ENCODE peak calls at places on chromosomes 2 and 18, in five cellular contexts. One of them, this sample, is unnamed.

GRCh38 chr18:907171-907879 is 2.7 kb downstream of the ADCYAP1 start:
- DNase-seq in epithelial cell of proximal tubule: no peak
- DNase-seq in fibroblast of pulmonary artery: no peak
- DNase-seq in CD8-positive, alpha-beta T cell: no peak
- DNase-seq in GM12865: no peak
- DNase-seq in this sample: peak

GRCh38 chr2:205034034-205034433 is 488.8 kb downstream of the PARD3B start:
- DNase-seq in CD8-positive, alpha-beta T cell: no peak
- DNase-seq in fibroblast of pulmonary artery: no peak
- DNase-seq in GM12865: no peak
- DNase-seq in epithelial cell of proximal tubule: no peak
- DNase-seq in this sample: no peak

GRCh38 chr2:224401641-224402342 is at the start of gene FAM124B:
- DNase-seq in CD8-positive, alpha-beta T cell: peak
- DNase-seq in GM12865: peak
- DNase-seq in fibroblast of pulmonary artery: peak
- DNase-seq in epithelial cell of proximal tubule: no peak
- DNase-seq in this sample: peak

GRCh38 chr2:43215673-43216255 is 10.6 kb downstream of the ZFP36L2 start:
- DNase-seq in epithelial cell of proximal tubule: no peak
- DNase-seq in GM12865: no peak
- DNase-seq in fibroblast of pulmonary artery: no peak
- DNase-seq in CD8-positive, alpha-beta T cell: no peak
- DNase-seq in this sample: no peak

GRCh38 chr2:36499128-36499820 is 98.7 kb downstream of the FEZ2 start:
- DNase-seq in GM12865: no peak
- DNase-seq in CD8-positive, alpha-beta T cell: no peak
- DNase-seq in fibroblast of pulmonary artery: no peak
- DNase-seq in epithelial cell of proximal tubule: no peak
- DNase-seq in this sample: no peak

GRCh38 chr2:39418491-39418890 is 18.6 kb downstream of the MAP4K3 start:
- DNase-seq in epithelial cell of proximal tubule: no peak
- DNase-seq in GM12865: no peak
- DNase-seq in CD8-positive, alpha-beta T cell: no peak
- DNase-seq in fibroblast of pulmonary artery: no peak
- DNase-seq in this sample: no peak

GRCh38 chr2:11419781-11420180 is 46.2 kb downstream of the E2F6 start:
- DNase-seq in epithelial cell of proximal tubule: no peak
- DNase-seq in CD8-positive, alpha-beta T cell: no peak
- DNase-seq in fibroblast of pulmonary artery: no peak
- DNase-seq in GM12865: no peak
- DNase-seq in this sample: peak

GRCh38 chr2:6977095-6977777 is 60.0 kb downstream of the RNF144A start:
- DNase-seq in GM12865: no peak
- DNase-seq in fibroblast of pulmonary artery: peak
- DNase-seq in CD8-positive, alpha-beta T cell: no peak
- DNase-seq in epithelial cell of proximal tubule: no peak
- DNase-seq in this sample: no peak

GRCh38 chr18:78965260-78965659 is 14.4 kb upstream of the SALL3 start:
- DNase-seq in CD8-positive, alpha-beta T cell: no peak
- DNase-seq in fibroblast of pulmonary artery: no peak
- DNase-seq in epithelial cell of proximal tubule: no peak
- DNase-seq in GM12865: no peak
- DNase-seq in this sample: no peak

GRCh38 chr2:104473568-104473967 is 380.3 kb upstream of the POU3F3 start:
- DNase-seq in GM12865: no peak
- DNase-seq in epithelial cell of proximal tubule: peak
- DNase-seq in fibroblast of pulmonary artery: no peak
- DNase-seq in CD8-positive, alpha-beta T cell: no peak
- DNase-seq in this sample: no peak

GRCh38 chr18:44754567-44754966 is 73.9 kb downstream of the SETBP1 start:
- DNase-seq in GM12865: no peak
- DNase-seq in fibroblast of pulmonary artery: no peak
- DNase-seq in epithelial cell of proximal tubule: no peak
- DNase-seq in CD8-positive, alpha-beta T cell: no peak
- DNase-seq in this sample: no peak

GRCh38 chr2:40497251-40497859 is 45.5 kb upstream of the SLC8A1 start:
- DNase-seq in fibroblast of pulmonary artery: no peak
- DNase-seq in CD8-positive, alpha-beta T cell: no peak
- DNase-seq in GM12865: no peak
- DNase-seq in epithelial cell of proximal tubule: no peak
- DNase-seq in this sample: peak

GRCh38 chr2:182977463-182977862 is 60.8 kb downstream of the NCKAP1 start:
- DNase-seq in CD8-positive, alpha-beta T cell: no peak
- DNase-seq in epithelial cell of proximal tubule: no peak
- DNase-seq in fibroblast of pulmonary artery: no peak
- DNase-seq in GM12865: peak
- DNase-seq in this sample: no peak

GRCh38 chr2:99634234-99634633 is 144.4 kb upstream of the REV1 start:
- DNase-seq in fibroblast of pulmonary artery: no peak
- DNase-seq in GM12865: no peak
- DNase-seq in CD8-positive, alpha-beta T cell: no peak
- DNase-seq in epithelial cell of proximal tubule: no peak
- DNase-seq in this sample: no peak

GRCh38 chr2:164538250-164538866 is 82.9 kb downstream of the GRB14 start:
- DNase-seq in GM12865: peak
- DNase-seq in CD8-positive, alpha-beta T cell: no peak
- DNase-seq in epithelial cell of proximal tubule: no peak
- DNase-seq in fibroblast of pulmonary artery: peak
- DNase-seq in this sample: peak

GRCh38 chr2:230668184-230668938 is 44.3 kb upstream of the CAB39 start:
- DNase-seq in GM12865: peak
- DNase-seq in fibroblast of pulmonary artery: no peak
- DNase-seq in CD8-positive, alpha-beta T cell: no peak
- DNase-seq in epithelial cell of proximal tubule: no peak
- DNase-seq in this sample: no peak

GRCh38 chr2:161273038-161273760 is 35.0 kb upstream of the PSMD14 start:
- DNase-seq in GM12865: peak
- DNase-seq in epithelial cell of proximal tubule: peak
- DNase-seq in fibroblast of pulmonary artery: peak
- DNase-seq in CD8-positive, alpha-beta T cell: peak
- DNase-seq in this sample: peak

GRCh38 chr18:58209326-58209725 is 165.3 kb downstream of the NEDD4L start:
- DNase-seq in epithelial cell of proximal tubule: no peak
- DNase-seq in fibroblast of pulmonary artery: no peak
- DNase-seq in CD8-positive, alpha-beta T cell: no peak
- DNase-seq in GM12865: no peak
- DNase-seq in this sample: peak

GRCh38 chr18:52395146-52395852 is 55.3 kb downstream of the DCC start:
- DNase-seq in GM12865: peak
- DNase-seq in epithelial cell of proximal tubule: no peak
- DNase-seq in fibroblast of pulmonary artery: no peak
- DNase-seq in CD8-positive, alpha-beta T cell: no peak
- DNase-seq in this sample: no peak

GRCh38 chr2:24985406-24985805 is 13.7 kb upstream of the DNAJC27 start:
- DNase-seq in CD8-positive, alpha-beta T cell: no peak
- DNase-seq in fibroblast of pulmonary artery: no peak
- DNase-seq in GM12865: no peak
- DNase-seq in epithelial cell of proximal tubule: no peak
- DNase-seq in this sample: no peak

GRCh38 chr2:238169708-238170251 is 11.0 kb downstream of the ERFE start:
- DNase-seq in epithelial cell of proximal tubule: peak
- DNase-seq in fibroblast of pulmonary artery: peak
- DNase-seq in GM12865: no peak
- DNase-seq in CD8-positive, alpha-beta T cell: no peak
- DNase-seq in this sample: peak

GRCh38 chr18:22067109-22067508 is 102.3 kb upstream of the GATA6 start:
- DNase-seq in GM12865: no peak
- DNase-seq in epithelial cell of proximal tubule: no peak
- DNase-seq in CD8-positive, alpha-beta T cell: no peak
- DNase-seq in fibroblast of pulmonary artery: no peak
- DNase-seq in this sample: no peak

GRCh38 chr2:16621348-16621747 is 44.3 kb downstream of the CYRIA start:
- DNase-seq in GM12865: no peak
- DNase-seq in fibroblast of pulmonary artery: peak
- DNase-seq in CD8-positive, alpha-beta T cell: no peak
- DNase-seq in epithelial cell of proximal tubule: no peak
- DNase-seq in this sample: no peak

GRCh38 chr2:190722061-190722759 is 73.3 kb downstream of the NAB1 start:
- DNase-seq in GM12865: peak
- DNase-seq in epithelial cell of proximal tubule: no peak
- DNase-seq in CD8-positive, alpha-beta T cell: no peak
- DNase-seq in fibroblast of pulmonary artery: peak
- DNase-seq in this sample: peak

GRCh38 chr2:178205853-178206516 is 11.7 kb downstream of the OSBPL6 start:
- DNase-seq in fibroblast of pulmonary artery: peak
- DNase-seq in CD8-positive, alpha-beta T cell: no peak
- DNase-seq in epithelial cell of proximal tubule: no peak
- DNase-seq in GM12865: no peak
- DNase-seq in this sample: peak

GRCh38 chr2:144225077-144225476 is 294.8 kb downstream of the ZEB2 start:
- DNase-seq in GM12865: no peak
- DNase-seq in CD8-positive, alpha-beta T cell: no peak
- DNase-seq in epithelial cell of proximal tubule: no peak
- DNase-seq in fibroblast of pulmonary artery: no peak
- DNase-seq in this sample: no peak

GRCh38 chr2:86065512-86065911 is 40.2 kb downstream of the POLR1A start:
- DNase-seq in fibroblast of pulmonary artery: no peak
- DNase-seq in GM12865: no peak
- DNase-seq in CD8-positive, alpha-beta T cell: no peak
- DNase-seq in epithelial cell of proximal tubule: no peak
- DNase-seq in this sample: peak

GRCh38 chr2:86293612-86294011 is 43.8 kb downstream of the REEP1 start:
- DNase-seq in CD8-positive, alpha-beta T cell: no peak
- DNase-seq in epithelial cell of proximal tubule: no peak
- DNase-seq in fibroblast of pulmonary artery: no peak
- DNase-seq in GM12865: no peak
- DNase-seq in this sample: no peak

GRCh38 chr2:158269143-158269542 is 167.5 kb downstream of the UPP2 start:
- DNase-seq in fibroblast of pulmonary artery: no peak
- DNase-seq in CD8-positive, alpha-beta T cell: no peak
- DNase-seq in GM12865: no peak
- DNase-seq in epithelial cell of proximal tubule: no peak
- DNase-seq in this sample: no peak

GRCh38 chr2:120222186-120223033 is 790 bp downstream of the TMEM185B start:
- DNase-seq in fibroblast of pulmonary artery: no peak
- DNase-seq in GM12865: peak
- DNase-seq in epithelial cell of proximal tubule: no peak
- DNase-seq in CD8-positive, alpha-beta T cell: no peak
- DNase-seq in this sample: no peak

GRCh38 chr2:129709956-129710598 is 269.4 kb upstream of the RAB6C start:
- DNase-seq in CD8-positive, alpha-beta T cell: no peak
- DNase-seq in fibroblast of pulmonary artery: no peak
- DNase-seq in epithelial cell of proximal tubule: no peak
- DNase-seq in GM12865: no peak
- DNase-seq in this sample: no peak
- H3K4me3 ChIP-seq in CD8-positive, alpha-beta T cell: no peak
- H3K4me3 ChIP-seq in fibroblast of pulmonary artery: no peak
- H3K4me3 ChIP-seq in epithelial cell of proximal tubule: no peak
- H3K4me3 ChIP-seq in GM12865: no peak
- H3K4me3 ChIP-seq in this sample: no peak

DNA sequence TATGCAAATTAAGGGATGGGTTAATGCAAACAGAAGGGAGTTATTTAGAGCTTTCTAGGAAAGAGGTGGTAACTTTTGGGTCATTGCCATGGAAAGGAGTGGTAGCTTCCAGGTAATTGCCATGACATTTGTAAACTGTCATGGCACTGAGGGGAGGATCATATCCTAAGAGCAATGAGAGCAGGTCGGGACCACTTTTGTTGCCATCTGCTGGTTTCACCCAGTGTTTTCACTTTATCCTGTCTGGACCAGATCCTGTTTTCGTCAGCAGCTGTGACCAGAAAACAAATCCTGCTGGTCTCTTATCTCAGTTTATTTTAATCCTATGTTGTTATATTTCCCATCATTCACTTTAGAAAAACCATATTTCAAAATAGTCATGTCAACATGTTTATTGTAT is 874 bp downstream of the C2orf66 start:
- DNase-seq in GM12865: peak
- DNase-seq in CD8-positive, alpha-beta T cell: no peak
- DNase-seq in epithelial cell of proximal tubule: no peak
- DNase-seq in fibroblast of pulmonary artery: peak
- DNase-seq in this sample: no peak
- TF ChIP-seq CTCF in GM12865: no peak
- TF ChIP-seq CTCF in CD8-positive, alpha-beta T cell: no peak
- TF ChIP-seq CTCF in epithelial cell of proximal tubule: no peak
- TF ChIP-seq CTCF in fibroblast of pulmonary artery: peak
- TF ChIP-seq CTCF in this sample: no peak

GRCh38 chr2:177038772-177039484 is 173.7 kb upstream of the HNRNPA3 start:
- DNase-seq in CD8-positive, alpha-beta T cell: no peak
- DNase-seq in epithelial cell of proximal tubule: no peak
- DNase-seq in GM12865: no peak
- DNase-seq in fibroblast of pulmonary artery: no peak
- DNase-seq in this sample: peak
- H3K4me3 ChIP-seq in CD8-positive, alpha-beta T cell: no peak
- H3K4me3 ChIP-seq in epithelial cell of proximal tubule: no peak
- H3K4me3 ChIP-seq in GM12865: no peak
- H3K4me3 ChIP-seq in fibroblast of pulmonary artery: no peak
- H3K4me3 ChIP-seq in this sample: no peak

DNA sequence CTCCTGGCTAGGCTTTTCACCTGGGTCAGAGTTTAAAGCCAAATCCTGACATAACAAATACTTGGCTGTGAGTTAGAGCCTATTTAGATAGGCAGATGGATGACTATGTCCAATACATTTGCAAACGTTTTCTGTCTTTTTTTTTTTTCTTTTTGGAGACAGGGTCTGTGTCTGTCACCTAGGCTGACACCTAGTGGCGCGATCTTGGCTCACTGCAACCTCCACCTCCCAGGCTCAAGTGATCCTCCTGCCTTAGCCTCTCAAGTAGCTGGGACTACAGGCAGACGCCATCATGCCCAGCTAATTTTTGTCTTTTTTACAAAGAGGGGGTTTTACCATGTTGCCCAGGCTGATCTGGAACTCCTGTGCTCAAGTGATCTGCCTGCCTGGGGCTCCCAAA is 124.8 kb downstream of the DYM start:
- DNase-seq in CD8-positive, alpha-beta T cell: no peak
- DNase-seq in fibroblast of pulmonary artery: no peak
- DNase-seq in epithelial cell of proximal tubule: no peak
- DNase-seq in GM12865: no peak
- DNase-seq in this sample: no peak
- TF ChIP-seq CTCF in CD8-positive, alpha-beta T cell: no peak
- TF ChIP-seq CTCF in fibroblast of pulmonary artery: no peak
- TF ChIP-seq CTCF in epithelial cell of proximal tubule: peak
- TF ChIP-seq CTCF in GM12865: no peak
- TF ChIP-seq CTCF in this sample: no peak

GRCh38 chr18:15198116-15198389 is 450.1 kb downstream of the ANKRD30B start:
- DNase-seq in CD8-positive, alpha-beta T cell: no peak
- DNase-seq in GM12865: no peak
- DNase-seq in fibroblast of pulmonary artery: no peak
- DNase-seq in epithelial cell of proximal tubule: no peak
- DNase-seq in this sample: no peak
- H3K4me3 ChIP-seq in CD8-positive, alpha-beta T cell: no peak
- H3K4me3 ChIP-seq in GM12865: no peak
- H3K4me3 ChIP-seq in fibroblast of pulmonary artery: no peak
- H3K4me3 ChIP-seq in epithelial cell of proximal tubule: peak
- H3K4me3 ChIP-seq in this sample: no peak

GRCh38 chr18:25592804-25593360 is 240.9 kb upstream of the ZNF521 start:
- DNase-seq in GM12865: no peak
- DNase-seq in fibroblast of pulmonary artery: no peak
- DNase-seq in epithelial cell of proximal tubule: no peak
- DNase-seq in CD8-positive, alpha-beta T cell: no peak
- DNase-seq in this sample: no peak
- TF ChIP-seq CTCF in GM12865: no peak
- TF ChIP-seq CTCF in fibroblast of pulmonary artery: no peak
- TF ChIP-seq CTCF in epithelial cell of proximal tubule: no peak
- TF ChIP-seq CTCF in CD8-positive, alpha-beta T cell: no peak
- TF ChIP-seq CTCF in this sample: no peak